ENCODE peak calls at places on chromosomes 11 and 22, in five cellular contexts. One of them, this sample, is unnamed.

GRCh38 chr11:27997344-27997743 is 110.6 kb downstream of the KIF18A start:
- DNase-seq in bronchial epithelial cell: no peak
- DNase-seq in fibroblast of pulmonary artery: peak; percentile 23
- DNase-seq in mucosa of gallbladder: no peak
- DNase-seq in HepG2: no peak
- DNase-seq in this sample: no peak

GRCh38 chr11:112085822-112086421 is 634 bp downstream of the TIMM8B start:
- DNase-seq in fibroblast of pulmonary artery: peak; percentile 31
- DNase-seq in bronchial epithelial cell: peak; percentile 13
- DNase-seq in mucosa of gallbladder: no peak
- DNase-seq in HepG2: no peak
- DNase-seq in this sample: peak; percentile 45

GRCh38 chr11:2684581-2684980 is 15.2 kb downstream of the KCNQ1OT1 start:
- DNase-seq in HepG2: no peak
- DNase-seq in bronchial epithelial cell: no peak
- DNase-seq in mucosa of gallbladder: no peak
- DNase-seq in fibroblast of pulmonary artery: no peak
- DNase-seq in this sample: no peak

GRCh38 chr22:37953437-37954179 is at the start of the genes C22orf23 and POLR2F:
- DNase-seq in bronchial epithelial cell: peak; percentile 91
- DNase-seq in fibroblast of pulmonary artery: peak; percentile 96
- DNase-seq in mucosa of gallbladder: peak; percentile 97
- DNase-seq in HepG2: peak; percentile 92
- DNase-seq in this sample: peak; percentile 97

GRCh38 chr11:7603031-7603781 is 70.1 kb downstream of the CYB5R2 start:
- DNase-seq in HepG2: no peak
- DNase-seq in bronchial epithelial cell: no peak
- DNase-seq in mucosa of gallbladder: no peak
- DNase-seq in fibroblast of pulmonary artery: no peak
- DNase-seq in this sample: no peak

GRCh38 chr11:26950260-26950719 is 43.6 kb upstream of the FIBIN start:
- DNase-seq in mucosa of gallbladder: peak; percentile 16
- DNase-seq in bronchial epithelial cell: peak; percentile 38
- DNase-seq in fibroblast of pulmonary artery: peak; percentile 81
- DNase-seq in HepG2: no peak
- DNase-seq in this sample: no peak

GRCh38 chr11:64745219-64745522 is 1.2 kb upstream of the RASGRP2 start:
- DNase-seq in fibroblast of pulmonary artery: no peak
- DNase-seq in HepG2: no peak
- DNase-seq in bronchial epithelial cell: no peak
- DNase-seq in mucosa of gallbladder: peak; percentile 77
- DNase-seq in this sample: no peak

GRCh38 chr11:64459609-64460008 is 100.6 kb downstream of the RPS6KA4 start:
- DNase-seq in fibroblast of pulmonary artery: no peak
- DNase-seq in bronchial epithelial cell: no peak
- DNase-seq in HepG2: no peak
- DNase-seq in mucosa of gallbladder: no peak
- DNase-seq in this sample: no peak

GRCh38 chr11:26710489-26710888 is 11.4 kb downstream of the SLC5A12 start:
- DNase-seq in mucosa of gallbladder: no peak
- DNase-seq in fibroblast of pulmonary artery: no peak
- DNase-seq in HepG2: no peak
- DNase-seq in bronchial epithelial cell: no peak
- DNase-seq in this sample: no peak

GRCh38 chr11:13277719-13278619 is at the start of gene BMAL1:
- DNase-seq in fibroblast of pulmonary artery: peak; percentile 23
- DNase-seq in bronchial epithelial cell: no peak
- DNase-seq in HepG2: no peak
- DNase-seq in mucosa of gallbladder: peak; percentile 29
- DNase-seq in this sample: peak; percentile 35

GRCh38 chr22:22156716-22157499 is 87.7 kb upstream of the VPREB1 start:
- DNase-seq in bronchial epithelial cell: peak; percentile 67
- DNase-seq in fibroblast of pulmonary artery: peak; percentile 78
- DNase-seq in HepG2: peak; percentile 70
- DNase-seq in mucosa of gallbladder: peak; percentile 66
- DNase-seq in this sample: peak; percentile 80

GRCh38 chr11:74696932-74697687 is 34.1 kb downstream of the CHRDL2 start:
- DNase-seq in mucosa of gallbladder: peak; percentile 80
- DNase-seq in fibroblast of pulmonary artery: peak; percentile 98
- DNase-seq in bronchial epithelial cell: peak; percentile 77
- DNase-seq in HepG2: peak; percentile 26
- DNase-seq in this sample: peak; percentile 93